ENCODE peak calls at places on chromosomes 16 and 17, in six cellular contexts. One of them, this sample, is unnamed.
A peak's percentile ranks its signal among the peaks of the same experiment; 100 is the strongest.

GRCh38 chr17:27322026-27322425 is 28.1 kb downstream of the WSB1 start:
- DNase-seq in cardiac muscle cell: no peak
- DNase-seq in CD8-positive, alpha-beta T cell: no peak
- DNase-seq in adrenal gland: peak; percentile 13
- DNase-seq in A549: no peak
- DNase-seq in GM23338: no peak
- DNase-seq in this sample: no peak

GRCh38 chr17:73358668-73359067 is 46.9 kb upstream of the CDC42EP4 start:
- DNase-seq in cardiac muscle cell: no peak
- DNase-seq in CD8-positive, alpha-beta T cell: no peak
- DNase-seq in adrenal gland: no peak
- DNase-seq in A549: no peak
- DNase-seq in GM23338: no peak
- DNase-seq in this sample: no peak

GRCh38 chr17:35849469-35850348 is 19.0 kb downstream of the HEATR9 start:
- DNase-seq in cardiac muscle cell: peak; percentile 80
- DNase-seq in CD8-positive, alpha-beta T cell: peak; percentile 38
- DNase-seq in adrenal gland: peak; percentile 43
- DNase-seq in A549: peak; percentile 81
- DNase-seq in GM23338: peak; percentile 89
- DNase-seq in this sample: peak; percentile 58

GRCh38 chr17:17876959-17877547 is 40.3 kb upstream of the SREBF1 start:
- DNase-seq in cardiac muscle cell: peak; percentile 23
- DNase-seq in CD8-positive, alpha-beta T cell: no peak
- DNase-seq in adrenal gland: no peak
- DNase-seq in A549: no peak
- DNase-seq in GM23338: no peak
- DNase-seq in this sample: no peak

GRCh38 chr16:87621976-87622713 is 19.8 kb downstream of the JPH3 start:
- DNase-seq in cardiac muscle cell: no peak
- DNase-seq in CD8-positive, alpha-beta T cell: no peak
- DNase-seq in adrenal gland: no peak
- DNase-seq in A549: no peak
- DNase-seq in GM23338: no peak
- DNase-seq in this sample: no peak

GRCh38 chr16:80964351-80964750 is 42.3 kb downstream of the CMC2 start:
- DNase-seq in cardiac muscle cell: no peak
- DNase-seq in CD8-positive, alpha-beta T cell: no peak
- DNase-seq in adrenal gland: no peak
- DNase-seq in A549: no peak
- DNase-seq in GM23338: no peak
- DNase-seq in this sample: no peak

GRCh38 chr17:63984651-63985386 is 12.1 kb upstream of the SCN4A start:
- DNase-seq in cardiac muscle cell: no peak
- DNase-seq in CD8-positive, alpha-beta T cell: no peak
- DNase-seq in adrenal gland: peak; percentile 84
- DNase-seq in A549: peak; percentile 41
- DNase-seq in GM23338: no peak
- DNase-seq in this sample: peak; percentile 74

GRCh38 chr16:16108759-16109158 is 114.5 kb downstream of the ABCC6 start:
- DNase-seq in cardiac muscle cell: no peak
- DNase-seq in CD8-positive, alpha-beta T cell: no peak
- DNase-seq in adrenal gland: no peak
- DNase-seq in A549: no peak
- DNase-seq in GM23338: peak; percentile 41
- DNase-seq in this sample: no peak

GRCh38 chr17:6870841-6871240 is 39.3 kb upstream of the TEKT1 start:
- DNase-seq in cardiac muscle cell: no peak
- DNase-seq in CD8-positive, alpha-beta T cell: no peak
- DNase-seq in adrenal gland: no peak
- DNase-seq in A549: peak; percentile 29
- DNase-seq in GM23338: no peak
- DNase-seq in this sample: no peak

GRCh38 chr16:57071840-57072541 is 20.4 kb upstream of the CPNE2 start:
- DNase-seq in cardiac muscle cell: no peak
- DNase-seq in CD8-positive, alpha-beta T cell: no peak
- DNase-seq in adrenal gland: no peak
- DNase-seq in A549: peak; percentile 44
- DNase-seq in GM23338: no peak
- DNase-seq in this sample: no peak

GRCh38 chr17:54902611-54903010 is 2.0 kb downstream of the TOM1L1 start:
- DNase-seq in cardiac muscle cell: no peak
- DNase-seq in CD8-positive, alpha-beta T cell: no peak
- DNase-seq in adrenal gland: no peak
- DNase-seq in A549: no peak
- DNase-seq in GM23338: no peak
- DNase-seq in this sample: no peak

GRCh38 chr16:77206533-77206932 is 7.3 kb downstream of the SYCE1L start:
- DNase-seq in cardiac muscle cell: no peak
- DNase-seq in CD8-positive, alpha-beta T cell: no peak
- DNase-seq in adrenal gland: no peak
- DNase-seq in A549: no peak
- DNase-seq in GM23338: no peak
- DNase-seq in this sample: no peak

GRCh38 chr16:84267380-84267779 is 27.3 kb upstream of the WFDC1 start:
- DNase-seq in cardiac muscle cell: no peak
- DNase-seq in CD8-positive, alpha-beta T cell: no peak
- DNase-seq in adrenal gland: no peak
- DNase-seq in A549: no peak
- DNase-seq in GM23338: no peak
- DNase-seq in this sample: no peak

GRCh38 chr16:29992371-29992967 is 2.9 kb downstream of the HIRIP3 start:
- DNase-seq in cardiac muscle cell: no peak
- DNase-seq in CD8-positive, alpha-beta T cell: no peak
- DNase-seq in adrenal gland: no peak
- DNase-seq in A549: no peak
- DNase-seq in GM23338: no peak
- DNase-seq in this sample: no peak

GRCh38 chr17:8257801-8258200 is 8.7 kb downstream of the PFAS start:
- DNase-seq in cardiac muscle cell: no peak
- DNase-seq in CD8-positive, alpha-beta T cell: no peak
- DNase-seq in adrenal gland: no peak
- DNase-seq in A549: no peak
- DNase-seq in GM23338: no peak
- DNase-seq in this sample: no peak

GRCh38 chr17:34781571-34782108 is 179.6 kb downstream of the CCT6B start:
- DNase-seq in cardiac muscle cell: no peak
- DNase-seq in CD8-positive, alpha-beta T cell: no peak
- DNase-seq in adrenal gland: no peak
- DNase-seq in A549: no peak
- DNase-seq in GM23338: no peak
- DNase-seq in this sample: peak; percentile 49

GRCh38 chr16:7651803-7652570 is 319.3 kb downstream of the RBFOX1 start:
- DNase-seq in cardiac muscle cell: no peak
- DNase-seq in CD8-positive, alpha-beta T cell: no peak
- DNase-seq in adrenal gland: no peak
- DNase-seq in A549: no peak
- DNase-seq in GM23338: peak; percentile 24
- DNase-seq in this sample: no peak

GRCh38 chr17:67044940-67045339 is 586 bp downstream of the CACNG1 start:
- DNase-seq in cardiac muscle cell: no peak
- DNase-seq in CD8-positive, alpha-beta T cell: no peak
- DNase-seq in adrenal gland: peak; percentile 70
- DNase-seq in A549: no peak
- DNase-seq in GM23338: no peak
- DNase-seq in this sample: no peak
- H3K4me1 ChIP-seq in cardiac muscle cell: no peaks in the 10 kb centered on the region
- H3K4me1 ChIP-seq in CD8-positive, alpha-beta T cell: no peaks in the 10 kb centered on the region
- H3K4me1 ChIP-seq in adrenal gland: peaks cover 12% of the 10 kb centered on the region
- H3K4me1 ChIP-seq in A549: no peaks in the 10 kb centered on the region
- H3K4me1 ChIP-seq in GM23338: no peaks in the 10 kb centered on the region
- H3K4me1 ChIP-seq in this sample: no peaks in the 10 kb centered on the region

GRCh38 chr17:62073993-62074392 is 8.9 kb upstream of the MED13 start:
- DNase-seq in cardiac muscle cell: no peak
- DNase-seq in CD8-positive, alpha-beta T cell: no peak
- DNase-seq in adrenal gland: no peak
- DNase-seq in A549: no peak
- DNase-seq in GM23338: no peak
- DNase-seq in this sample: no peak
- TF ChIP-seq CTCF in cardiac muscle cell: no peak
- TF ChIP-seq CTCF in CD8-positive, alpha-beta T cell: no peak
- TF ChIP-seq CTCF in adrenal gland: no peak
- TF ChIP-seq CTCF in A549: no peak
- TF ChIP-seq CTCF in GM23338: no peak
- TF ChIP-seq CTCF in this sample: no peak

GRCh38 chr16:67326115-67326471 is 448 bp downstream of the KCTD19 start:
- DNase-seq in cardiac muscle cell: no peak
- DNase-seq in CD8-positive, alpha-beta T cell: no peak
- DNase-seq in adrenal gland: no peak
- DNase-seq in A549: no peak
- DNase-seq in GM23338: no peak
- DNase-seq in this sample: no peak
- H3K4me1 ChIP-seq in cardiac muscle cell: no peaks in the 10 kb centered on the region
- H3K4me1 ChIP-seq in CD8-positive, alpha-beta T cell: peaks cover 11% of the 10 kb centered on the region
- H3K4me1 ChIP-seq in adrenal gland: peaks cover 8% of the 10 kb centered on the region
- H3K4me1 ChIP-seq in A549: peaks cover 15% of the 10 kb centered on the region
- H3K4me1 ChIP-seq in GM23338: no peaks in the 10 kb centered on the region
- H3K4me1 ChIP-seq in this sample: no peaks in the 10 kb centered on the region

DNA sequence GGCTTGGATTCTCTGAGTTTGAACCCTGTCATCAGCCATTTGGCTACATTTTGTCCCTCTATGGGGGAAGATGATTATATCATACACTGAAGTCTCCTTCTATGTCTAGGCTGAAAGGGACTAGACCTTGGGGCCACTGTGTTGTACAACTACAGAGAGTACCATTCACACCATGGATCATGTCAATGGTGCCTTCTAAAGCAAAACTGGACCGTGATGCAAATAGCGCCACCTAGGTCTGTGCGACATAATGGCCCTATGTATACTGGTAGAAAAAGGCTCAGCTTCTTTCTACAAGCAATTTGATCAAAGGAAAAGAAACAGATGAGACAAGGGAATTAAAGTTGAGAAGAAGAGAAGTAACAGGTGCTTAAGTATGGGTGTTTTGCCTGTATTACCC is 100.7 kb downstream of the LYRM1 start:
- DNase-seq in cardiac muscle cell: peak; percentile 35
- DNase-seq in CD8-positive, alpha-beta T cell: no peak
- DNase-seq in adrenal gland: no peak
- DNase-seq in A549: peak; percentile 47
- DNase-seq in GM23338: peak; percentile 80
- DNase-seq in this sample: peak; percentile 39
- TF ChIP-seq CTCF in cardiac muscle cell: peak; percentile 50
- TF ChIP-seq CTCF in CD8-positive, alpha-beta T cell: no peak
- TF ChIP-seq CTCF in adrenal gland: peak; percentile 45
- TF ChIP-seq CTCF in A549: peak; percentile 37
- TF ChIP-seq CTCF in GM23338: peak; percentile 90
- TF ChIP-seq CTCF in this sample: peak; percentile 79

DNA sequence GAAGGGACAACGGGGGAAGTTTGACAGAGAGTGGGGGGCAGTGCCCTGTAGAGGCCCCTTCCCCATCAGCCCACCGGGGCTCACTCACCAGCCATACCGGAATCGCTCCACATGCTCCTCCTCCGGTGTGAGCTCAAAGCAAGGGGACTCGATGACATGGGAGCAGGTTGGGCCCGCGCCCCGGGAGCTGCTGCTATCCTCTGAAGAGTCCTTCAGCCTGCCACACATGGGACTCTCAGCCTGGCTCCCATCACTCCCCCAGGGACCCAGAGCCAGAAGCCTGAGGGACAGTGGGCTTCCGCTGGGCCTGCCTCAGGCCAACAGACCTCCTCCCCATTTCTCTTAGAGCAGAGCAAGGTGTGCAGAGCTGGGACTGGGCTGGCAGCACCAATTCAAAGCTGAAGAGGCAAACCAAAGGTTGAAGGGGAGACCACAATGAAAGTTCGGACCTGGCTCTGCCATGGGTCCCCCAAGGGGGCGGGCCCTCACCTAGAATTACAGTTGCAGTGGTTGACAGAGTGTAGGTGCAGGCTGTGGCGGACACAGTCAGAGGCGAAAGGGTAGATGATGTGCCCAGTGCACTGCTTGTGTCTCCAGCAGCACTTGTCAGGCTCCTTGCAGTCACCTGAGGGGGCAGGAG is 7.3 kb downstream of the PROCA1 start:
- DNase-seq in cardiac muscle cell: no peak
- DNase-seq in CD8-positive, alpha-beta T cell: no peak
- DNase-seq in adrenal gland: no peak
- DNase-seq in A549: no peak
- DNase-seq in GM23338: no peak
- DNase-seq in this sample: no peak
- H3K4me1 ChIP-seq in cardiac muscle cell: no peaks in the 10 kb centered on the region
- H3K4me1 ChIP-seq in CD8-positive, alpha-beta T cell: no peaks in the 10 kb centered on the region
- H3K4me1 ChIP-seq in adrenal gland: no peaks in the 10 kb centered on the region
- H3K4me1 ChIP-seq in A549: peaks cover 3% of the 10 kb centered on the region
- H3K4me1 ChIP-seq in GM23338: peaks cover 9% of the 10 kb centered on the region
- H3K4me1 ChIP-seq in this sample: no peaks in the 10 kb centered on the region

GRCh38 chr17:65061621-65062020 is 5.1 kb upstream of the GNA13 start:
- DNase-seq in cardiac muscle cell: no peak
- DNase-seq in CD8-positive, alpha-beta T cell: no peak
- DNase-seq in adrenal gland: no peak
- DNase-seq in A549: no peak
- DNase-seq in GM23338: peak; percentile 54
- DNase-seq in this sample: no peak
- TF ChIP-seq CTCF in cardiac muscle cell: no peak
- TF ChIP-seq CTCF in CD8-positive, alpha-beta T cell: no peak
- TF ChIP-seq CTCF in adrenal gland: no peak
- TF ChIP-seq CTCF in A549: no peak
- TF ChIP-seq CTCF in GM23338: no peak
- TF ChIP-seq CTCF in this sample: no peak

This sample was measured in A673.